ENCODE peak calls at places on chromosomes 1 and 21, in five cellular contexts. I is NCI-H524 treated with DMSO at 0.1 percent for 48 hours, W is AG04450, K is astrocyte of the spinal cord, B is Calu3. Q is an unnamed sample.

GRCh38 chr1:112803906-112804762 is 89.0 kb upstream of the PPM1J start:
- DNase-seq in I (no peak), W (peak; percentile 33), B (peak; percentile 72), K (peak; percentile 73), Q (no peak)

GRCh38 chr21:28240586-28240985 is 752.1 kb downstream of the LTN1 start:
- DNase-seq in W (no peak), I (no peak), B (no peak), K (no peak), Q (no peak)

GRCh38 chr21:28272272-28272992 is 720.2 kb downstream of the LTN1 start:
- DNase-seq in B (no peak), I (no peak), K (peak; percentile 28), W (no peak), Q (no peak)

GRCh38 chr1:209585672-209586071 is 2.2 kb downstream of the CAMK1G start:
- DNase-seq in K (peak; percentile 16), B (peak; percentile 55), W (no peak), I (no peak), Q (no peak)

GRCh38 chr1:55646181-55646580 is 431.0 kb upstream of the USP24 start:
- DNase-seq in K (no peak), W (no peak), B (no peak), I (no peak), Q (no peak)

GRCh38 chr1:1144122-1144842 is 28.4 kb upstream of the C1orf159 start:
- DNase-seq in W (no peak), B (no peak), I (no peak), K (no peak), Q (peak; percentile 46)

GRCh38 chr1:96845464-96845863 is 123.9 kb downstream of the PTBP2 start:
- DNase-seq in I (no peak), W (no peak), K (no peak), B (peak; percentile 25), Q (no peak)

GRCh38 chr1:48109390-48110009 is 112.3 kb upstream of the TRABD2B start:
- DNase-seq in I (peak; percentile 7), K (peak; percentile 62), W (peak; percentile 18), B (peak; percentile 44), Q (no peak)

GRCh38 chr1:223479718-223480425 is 86.7 kb downstream of the CCDC185 start:
- DNase-seq in B (no peak), I (no peak), K (no peak), W (no peak), Q (no peak)

GRCh38 chr1:46527474-46528296 is 23.8 kb downstream of the KNCN start:
- DNase-seq in I (no peak), K (peak; percentile 64), W (no peak), B (peak; percentile 90), Q (peak; percentile 41)

GRCh38 chr1:89199515-89199914 is 773 bp upstream of the GBP4 start:
- DNase-seq in B (no peak), W (no peak), K (no peak), I (no peak), Q (no peak)

GRCh38 chr1:41323243-41323642 is 38.0 kb upstream of the FOXO6 start:
- DNase-seq in W (no peak), K (no peak), I (no peak), B (no peak), Q (no peak)

GRCh38 chr1:53769780-53770179 is 30.8 kb upstream of the GLIS1 start:
- DNase-seq in I (no peak), K (no peak), W (no peak), B (no peak), Q (no peak)

GRCh38 chr1:171185064-171185463 is at the start of gene FMO2:
- DNase-seq in B (no peak), K (no peak), I (no peak), W (no peak), Q (no peak)

GRCh38 chr1:44817307-44817706 is 9.0 kb downstream of the BTBD19 start:
- DNase-seq in I (no peak), W (no peak), K (no peak), B (no peak), Q (no peak)

GRCh38 chr1:20301463-20302092 is 10.9 kb downstream of the VWA5B1 start:
- DNase-seq in W (no peak), K (peak; percentile 24), I (no peak), B (no peak), Q (no peak)

GRCh38 chr1:182113879-182114626 is 52.5 kb upstream of the ZNF648 start:
- DNase-seq in K (peak; percentile 21), B (no peak), W (no peak), I (no peak), Q (no peak)

GRCh38 chr1:37479255-37480124 is 5.1 kb downstream of the ZC3H12A start:
- DNase-seq in W (no peak), I (no peak), K (peak; percentile 85), B (peak; percentile 98), Q (peak; percentile 87)

GRCh38 chr21:45631540-45631939 is 12.0 kb upstream of the PCBP3 start:
- DNase-seq in K (no peak), B (no peak), I (no peak), W (no peak), Q (no peak)

GRCh38 chr1:61450454-61451213 is 274.3 kb downstream of the TM2D1 start:
- DNase-seq in I (no peak), K (peak; percentile 21), W (no peak), B (peak; percentile 51), Q (no peak)

GRCh38 chr1:107536266-107536665 is 395.4 kb downstream of the NTNG1 start:
- DNase-seq in W (no peak), K (peak; percentile 40), B (no peak), I (no peak), Q (no peak)

GRCh38 chr21:35044770-35045538 is 4.1 kb downstream of the RUNX1 start:
- DNase-seq in K (no peak), B (no peak), I (no peak), W (no peak), Q (no peak)

GRCh38 chr1:36372617-36373016 is 13.1 kb downstream of the STK40 start:
- DNase-seq in K (peak; percentile 10), B (no peak), W (no peak), I (no peak), Q (no peak)

GRCh38 chr21:15496896-15497295 is 232.9 kb upstream of the USP25 start:
- DNase-seq in K (no peak), I (no peak), W (no peak), B (no peak), Q (no peak)

GRCh38 chr1:215128514-215128913 is 46.0 kb downstream of the KCNK2 start:
- DNase-seq in I (no peak), B (no peak), K (no peak), W (no peak), Q (no peak)

GRCh38 chr1:201538618-201539551 is at the start of gene NAV1:
- DNase-seq in B (peak; percentile 67), I (no peak), K (peak; percentile 89), W (no peak), Q (no peak)

GRCh38 chr1:230303069-230303468 is 123.1 kb downstream of the PGBD5 start:
- DNase-seq in B (no peak), I (peak; percentile 89), K (no peak), W (no peak), Q (no peak)